ENCODE peak calls at places on chromosomes 6 and 20, in six cellular contexts. B is K562, K is A549, N is HepG2, C is GM12878, U is upper lobe of left lung. F is an unnamed sample.

GRCh38 chr6:93549868-93550267 is 130.5 kb upstream of the EPHA7 start:
- ATAC-seq in B (no peak), K (no peak), N (no peak), C (no peak), U (no peak), F (no peak)

GRCh38 chr6:72649032-72649984 is 27.4 kb downstream of the KCNQ5 start:
- ATAC-seq in B (peak; percentile 38), K (peak; percentile 47), N (no peak), C (peak; percentile 71), U (no peak), F (no peak)

GRCh38 chr20:62219101-62219991 is 732 bp downstream of the HRH3 start:
- ATAC-seq in B (peak; percentile 7), K (peak; percentile 1), N (peak; percentile 1), C (no peak), U (no peak), F (no peak)

GRCh38 chr6:49911252-49911651 is 44.9 kb upstream of the CRISP1 start:
- ATAC-seq in B (peak; percentile 32), K (no peak), N (no peak), C (no peak), U (no peak), F (no peak)

GRCh38 chr20:1623501-1624250 is 3.9 kb upstream of the SIRPB1 start:
- ATAC-seq in B (no peak), K (no peak), N (no peak), C (no peak), U (no peak), F (no peak)

GRCh38 chr6:16337280-16337975 is 99.0 kb downstream of the GMPR start:
- ATAC-seq in B (peak; percentile 59), K (no peak), N (no peak), C (no peak), U (no peak), F (peak; percentile 87)

GRCh38 chr20:48100483-48100882 is 315.2 kb upstream of the SULF2 start:
- ATAC-seq in B (no peak), K (no peak), N (no peak), C (no peak), U (no peak), F (no peak)

GRCh38 chr6:10472634-10473033 is 48.5 kb upstream of the GCNT2 start:
- ATAC-seq in B (no peak), K (no peak), N (no peak), C (no peak), U (no peak), F (no peak)

GRCh38 chr6:66628917-66629316 is 921.9 kb upstream of the EYS start:
- ATAC-seq in B (no peak), K (no peak), N (no peak), C (no peak), U (no peak), F (no peak)

GRCh38 chr6:136184738-136185137 is 65.4 kb downstream of the MTFR2 start:
- ATAC-seq in B (no peak), K (no peak), N (no peak), C (no peak), U (no peak), F (no peak)

GRCh38 chr6:15066433-15067337 is 179.2 kb upstream of the JARID2 start:
- ATAC-seq in B (peak; percentile 61), K (no peak), N (no peak), C (no peak), U (peak; percentile 77), F (peak; percentile 72)

GRCh38 chr20:49809803-49810359 is 2.7 kb upstream of the SLC9A8 start:
- ATAC-seq in B (no peak), K (no peak), N (no peak), C (no peak), U (no peak), F (no peak)

GRCh38 chr6:56668158-56668557 is 25.5 kb upstream of the DST start:
- ATAC-seq in B (no peak), K (no peak), N (no peak), C (no peak), U (no peak), F (no peak)

GRCh38 chr6:112309244-112309643 is 37.9 kb upstream of the RFPL4B start:
- ATAC-seq in B (no peak), K (no peak), N (no peak), C (no peak), U (no peak), F (no peak)

GRCh38 chr6:112308476-112308875 is 38.7 kb upstream of the RFPL4B start:
- ATAC-seq in B (no peak), K (no peak), N (no peak), C (no peak), U (no peak), F (peak; percentile 54)

GRCh38 chr6:112307707-112308106 is 39.4 kb upstream of the RFPL4B start:
- ATAC-seq in B (no peak), K (no peak), N (no peak), C (peak; percentile 99), U (peak; percentile 63), F (no peak)

GRCh38 chr6:112310439-112311154 is 36.5 kb upstream of the RFPL4B start:
- ATAC-seq in B (no peak), K (no peak), N (no peak), C (no peak), U (no peak), F (no peak)

GRCh38 chr6:112311950-112312547 is 35.1 kb upstream of the RFPL4B start:
- ATAC-seq in B (no peak), K (no peak), N (peak; percentile 50), C (peak; percentile 27), U (no peak), F (no peak)
- TF ChIP-seq CTCF in B (peak; percentile 52), K (peak; percentile 69), N (peak; percentile 56), C (peak; percentile 54), U (peak; percentile 64), F (peak; percentile 74)

GRCh38 chr6:157791461-157791860 is 31.6 kb upstream of the SNX9 start:
- ATAC-seq in B (no peak), K (no peak), N (no peak), C (no peak), U (no peak), F (no peak)
- TF ChIP-seq EP300 in B (no peak), K (no peak), N (no peak), C (no peak), U (no peak), F (no peak)

DNA sequence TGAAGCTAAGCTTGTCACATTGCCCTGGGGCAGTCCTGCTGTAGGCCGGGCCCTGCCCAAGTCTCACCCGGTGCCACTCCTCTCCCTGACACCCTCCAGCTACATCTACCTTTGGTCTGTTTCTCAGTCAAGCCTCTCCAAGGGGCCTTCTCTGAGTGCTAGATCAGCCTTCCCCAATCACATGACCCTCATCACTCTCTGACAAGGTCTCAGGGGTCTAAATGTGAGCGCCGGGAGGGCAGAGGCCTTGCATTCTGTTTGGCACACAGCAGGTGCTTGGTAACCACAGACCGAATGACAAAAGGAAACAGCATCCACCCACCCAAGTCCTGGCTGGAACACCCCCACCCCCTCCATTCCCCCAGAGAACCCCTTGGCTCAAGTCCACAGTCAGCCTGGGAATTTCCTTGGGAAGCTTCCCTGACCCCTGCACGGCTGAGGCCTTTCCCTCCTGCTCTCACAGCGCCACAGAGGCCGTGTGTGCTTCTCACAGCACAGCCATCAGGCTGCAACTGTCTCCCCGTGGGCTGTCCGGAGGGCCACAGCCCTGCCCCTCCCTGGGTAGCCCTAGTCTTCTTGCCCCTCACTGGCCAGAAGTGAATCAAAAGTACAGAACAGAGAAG is 32.9 kb downstream of the PKIG start:
- ATAC-seq in B (no peak), K (no peak), N (no peak), C (peak; percentile 7), U (no peak), F (peak; percentile 25)
- TF ChIP-seq CTCF in B (no peak), K (no peak), N (no peak), C (no peak), U (no peak), F (no peak)

GRCh38 chr6:90044182-90044832 is 150.0 kb downstream of the GJA10 start:
- ATAC-seq in B (peak; percentile 51), K (no peak), N (no peak), C (no peak), U (no peak), F (no peak)

GRCh38 chr6:90039911-90040310 is 145.6 kb downstream of the GJA10 start:
- ATAC-seq in B (no peak), K (no peak), N (no peak), C (no peak), U (no peak), F (no peak)

GRCh38 chr6:90038951-90039653 is 144.8 kb downstream of the GJA10 start:
- ATAC-seq in B (no peak), K (no peak), N (no peak), C (no peak), U (no peak), F (no peak)

GRCh38 chr6:90044833-90045337 is 150.6 kb downstream of the GJA10 start:
- ATAC-seq in B (peak; percentile 89), K (no peak), N (no peak), C (no peak), U (no peak), F (no peak)

DNA sequence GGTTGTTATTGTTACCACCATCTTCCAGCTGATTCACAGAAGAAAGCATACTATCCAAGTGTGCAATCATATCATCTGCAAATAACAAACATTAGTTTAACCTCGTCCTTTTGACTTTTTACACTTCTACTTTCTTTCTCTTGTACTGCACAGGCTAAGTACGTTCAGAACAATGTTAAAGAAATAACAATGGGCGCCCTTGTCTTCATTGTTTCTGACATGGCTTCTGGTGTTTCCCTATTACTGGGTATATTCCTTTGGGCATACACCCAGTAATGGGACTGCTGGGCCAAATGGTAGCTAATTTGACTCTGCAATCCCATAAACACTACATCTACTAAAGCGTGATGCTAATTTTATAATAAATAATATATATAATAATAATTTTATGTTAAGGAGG is 146.7 kb downstream of the GJA10 start:
- ATAC-seq in B (no peak), K (no peak), N (no peak), C (no peak), U (no peak), F (no peak)
- TF ChIP-seq EP300 in B (no peak), K (no peak), N (no peak), C (no peak), U (no peak), F (no peak)

GRCh38 chr20:35739294-35740163 is 2.5 kb downstream of the RBM39 start:
- ATAC-seq in B (no peak), K (no peak), N (no peak), C (peak; percentile 11), U (no peak), F (no peak)

GRCh38 chr20:35738410-35739179 is 3.5 kb downstream of the RBM39 start:
- ATAC-seq in B (no peak), K (no peak), N (no peak), C (no peak), U (no peak), F (no peak)

GRCh38 chr20:35742741-35743523 is 872 bp upstream of the RBM39 start:
- ATAC-seq in B (peak; percentile 32), K (no peak), N (no peak), C (peak; percentile 63), U (peak; percentile 16), F (no peak)

GRCh38 chr20:35743693-35744491 is 1.8 kb upstream of the RBM39 start:
- ATAC-seq in B (no peak), K (no peak), N (no peak), C (no peak), U (no peak), F (no peak)

GRCh38 chr20:35741892-35742740 is at the start of gene RBM39:
- ATAC-seq in B (peak; percentile 91), K (peak; percentile 95), N (peak; percentile 90), C (peak; percentile 87), U (peak; percentile 98), F (peak; percentile 96)
- TF ChIP-seq CTCF in B (peak; percentile 41), K (no peak), N (peak; percentile 70), C (peak; percentile 12), U (peak; percentile 21), F (peak; percentile 55)